ENCODE peak calls at places on chromosomes 3 and 15, in seven cellular contexts. I is CD8-positive, alpha-beta memory T cell; X is tibial artery; H is transverse colon; L is thoracic aorta; B is left ventricle myocardium inferior; R is left lung. P is an unnamed sample.

GRCh38 chr3:98433764-98434163 is 29.2 kb upstream of the OR5K1 start:
- DNase-seq in B (no peak), X (no peak), L (no peak), I (no peak), R (no peak), H (no peak), P (no peak)

GRCh38 chr15:64351265-64351664 is 4.7 kb downstream of the CSNK1G1 start:
- DNase-seq in R (no peak), I (no peak), B (no peak), L (no peak), X (no peak), H (no peak), P (no peak)

GRCh38 chr3:64859625-64860590 is 172.1 kb upstream of the ADAMTS9 start:
- DNase-seq in H (no peak), X (no peak), B (no peak), R (no peak), I (no peak), L (no peak), P (no peak)

GRCh38 chr3:134445631-134446030 is 40.2 kb downstream of the ANAPC13 start:
- DNase-seq in X (peak), L (no peak), I (no peak), H (no peak), R (no peak), B (no peak), P (no peak)

GRCh38 chr3:62211675-62212429 is 161.5 kb downstream of the FEZF2 start:
- DNase-seq in R (no peak), B (no peak), L (no peak), I (no peak), X (no peak), H (no peak), P (no peak)

GRCh38 chr3:52846427-52846983 is 11.7 kb upstream of the MUSTN1 start:
- DNase-seq in B (no peak), H (no peak), X (peak), L (no peak), I (no peak), R (no peak), P (no peak)

GRCh38 chr15:92578096-92578835 is 77.3 kb downstream of the FAM174B start:
- DNase-seq in R (no peak), B (no peak), L (no peak), H (no peak), X (no peak), I (no peak), P (no peak)

GRCh38 chr3:114418724-114419543 is 125.1 kb downstream of the TIGIT start:
- DNase-seq in L (no peak), X (no peak), I (peak), R (no peak), B (no peak), H (no peak), P (no peak)

GRCh38 chr3:105798381-105798934 is 70.4 kb downstream of the CBLB start:
- DNase-seq in R (no peak), L (no peak), X (no peak), B (no peak), I (peak), H (no peak), P (no peak)

GRCh38 chr15:82178061-82178460 is 84.5 kb downstream of the EFL1 start:
- DNase-seq in X (no peak), H (no peak), R (no peak), L (no peak), B (no peak), I (no peak), P (no peak)

GRCh38 chr15:67707520-67708283 is 117.6 kb upstream of the SKOR1 start:
- DNase-seq in I (no peak), L (no peak), R (no peak), H (no peak), X (no peak), B (no peak), P (no peak)

GRCh38 chr3:196756738-196757137 is 17.1 kb downstream of the PAK2 start:
- DNase-seq in L (no peak), I (no peak), H (no peak), B (no peak), R (no peak), X (no peak), P (no peak)

DNA sequence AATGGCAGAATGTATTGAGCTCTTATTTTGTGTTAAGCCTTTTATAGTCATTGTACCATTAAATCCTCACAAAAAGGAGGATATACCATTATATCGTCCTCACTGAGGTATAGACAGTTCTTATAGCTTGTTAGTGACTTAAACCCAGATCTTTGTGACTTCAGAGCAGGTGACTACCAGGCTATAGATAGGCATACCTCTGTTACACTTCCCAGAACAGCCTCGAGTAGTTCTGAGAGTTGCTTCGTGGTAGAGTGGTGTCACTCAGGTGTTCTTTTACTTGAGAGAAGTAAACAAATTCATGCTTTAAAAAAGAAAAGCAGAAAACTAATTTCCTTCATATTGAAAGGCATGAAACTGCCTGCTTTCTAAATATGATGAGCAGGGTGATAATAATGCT is 59.9 kb downstream of the SEC22A start:
- DNase-seq in L (no peak), I (no peak), R (no peak), B (no peak), H (no peak), X (no peak), P (no peak)
- H3K27ac ChIP-seq in L (no peak), I (no peak), R (no peak), B (no peak), H (no peak), X (no peak), P (no peak)

GRCh38 chr3:10581716-10582115 is 76.3 kb upstream of the ATP2B2 start:
- DNase-seq in R (no peak), L (no peak), H (no peak), I (no peak), B (no peak), X (no peak), P (no peak)
- H3K27ac ChIP-seq in R (no peak), L (no peak), H (no peak), I (no peak), B (no peak), X (no peak), P (no peak)

GRCh38 chr3:144200004-144200403 is 228.4 kb downstream of the DIPK2A start:
- DNase-seq in I (no peak), B (no peak), X (no peak), H (no peak), L (no peak), R (no peak), P (no peak)

GRCh38 chr3:144197582-144197981 is 226.0 kb downstream of the DIPK2A start:
- DNase-seq in I (no peak), H (no peak), X (no peak), L (no peak), B (no peak), R (peak), P (no peak)

GRCh38 chr3:144197116-144197515 is 225.5 kb downstream of the DIPK2A start:
- DNase-seq in B (no peak), I (no peak), H (no peak), R (no peak), L (no peak), X (no peak), P (no peak)
- H3K27ac ChIP-seq in B (no peak), I (no peak), H (no peak), R (no peak), L (no peak), X (no peak), P (no peak)

DNA sequence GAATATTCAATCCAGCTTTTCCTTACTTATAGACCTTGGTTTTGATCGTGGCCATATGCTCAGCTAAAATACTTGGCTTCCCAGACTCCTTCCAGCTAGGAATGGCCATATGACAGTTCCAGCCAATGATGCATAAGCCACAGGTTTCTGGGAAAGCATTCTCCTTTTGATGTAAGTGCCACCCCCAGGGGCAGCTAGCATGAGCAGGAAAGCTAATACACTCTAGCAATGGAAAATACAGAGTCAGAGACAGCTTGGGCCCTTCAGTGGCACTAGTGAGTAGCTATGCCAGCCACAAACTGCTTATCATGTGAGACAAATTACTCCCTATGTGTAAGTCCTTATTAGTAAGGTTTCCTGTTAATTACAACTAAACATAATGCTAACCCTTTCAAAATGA is 26.7 kb downstream of the TBC1D2B start:
- DNase-seq in B (no peak), R (no peak), X (no peak), I (no peak), H (no peak), L (no peak), P (no peak)
- H3K27ac ChIP-seq in B (peak), R (no peak), X (no peak), I (peak), H (peak), L (no peak), P (peak)

GRCh38 chr15:74460298-74460697 is 662 bp downstream of the UBL7 start:
- DNase-seq in B (no peak), I (no peak), H (no peak), L (no peak), X (no peak), R (no peak), P (no peak)
- H3K27ac ChIP-seq in B (peak), I (peak), H (peak), L (peak), X (peak), R (peak), P (peak)

DNA sequence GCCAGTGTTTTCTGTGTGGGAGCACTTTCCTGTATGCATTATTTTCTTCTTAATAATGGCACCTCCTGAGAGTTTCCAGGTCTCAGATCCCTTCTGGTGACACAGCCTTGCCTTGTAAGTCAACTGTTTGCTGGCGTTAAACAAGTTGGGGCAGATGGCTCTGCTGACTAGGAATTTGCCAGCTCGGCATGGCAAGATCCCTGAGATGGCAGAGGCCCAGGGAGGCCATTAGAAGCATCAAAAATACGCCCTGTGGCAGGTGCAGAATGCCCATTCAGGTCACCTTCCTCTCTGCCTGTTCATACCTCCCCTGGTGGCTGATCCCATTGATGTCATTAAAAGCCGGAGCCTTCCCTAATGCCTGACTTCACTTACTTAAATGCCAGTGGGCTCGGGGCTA is 320.9 kb upstream of the CTDSPL start:
- DNase-seq in H (no peak), X (no peak), L (no peak), B (no peak), R (no peak), I (no peak), P (no peak)
- H3K27ac ChIP-seq in H (no peak), X (no peak), L (no peak), B (peak), R (no peak), I (no peak), P (no peak)

GRCh38 chr3:44509985-44510360 is 32.5 kb upstream of the ZNF445 start:
- DNase-seq in X (no peak), L (no peak), R (no peak), I (no peak), B (no peak), H (no peak), P (no peak)
- H3K27ac ChIP-seq in X (peak), L (peak), R (peak), I (peak), B (peak), H (peak), P (peak)